ENCODE peak calls at places on chromosomes 4 and X, in eight cellular contexts. D is iris pigment epithelial cell; P is NCI-H2029 treated with DMSO at 0.1 percent for 48 hours; M is ACHN; K is activated gamma-delta T cell treated with anti-CD3 and anti-CD28 coated beads, Interleukin-2, amount 50 U/mL, for 16 hours; O is testis; H is Kasumi-1; X is activated CD4-positive, alpha-beta T cell treated with anti-CD3 and anti-CD28 coated beads, Interleukin-2, amount 50 U/mL, for 1 hour. A is an unnamed sample.

GRCh38 chr4:159401791-159402380 is 299.0 kb downstream of the RAPGEF2 start:
- DNase-seq in K (no peak), H (no peak), P (no peak), M (peak), O (no peak), X (no peak), D (peak), A (no peak)

GRCh38 chr4:11514780-11515432 is 86.2 kb upstream of the HS3ST1 start:
- DNase-seq in K (no peak), D (no peak), H (no peak), M (no peak), O (no peak), X (no peak), P (no peak), A (no peak)

GRCh38 chr4:139563515-139563914 is 7.5 kb upstream of the SETD7 start:
- DNase-seq in D (no peak), P (no peak), H (no peak), K (no peak), X (no peak), M (no peak), O (no peak), A (no peak)

GRCh38 chr4:8708401-8709021 is 115.9 kb downstream of the CPZ start:
- DNase-seq in H (no peak), K (no peak), P (no peak), X (no peak), O (peak), M (no peak), D (no peak), A (no peak)

GRCh38 chrX:113802837-113803236 is 781.0 kb upstream of the HTR2C start:
- DNase-seq in P (no peak), H (no peak), K (no peak), M (no peak), X (no peak), O (no peak), D (no peak), A (no peak)

GRCh38 chrX:153474718-153475117 is 4.3 kb upstream of the HAUS7 start:
- DNase-seq in D (peak), K (no peak), O (peak), X (peak), M (peak), H (no peak), P (no peak), A (peak)

GRCh38 chr4:105957680-105958079 is 62.4 kb downstream of the NPNT start:
- DNase-seq in K (no peak), O (no peak), X (no peak), P (no peak), D (no peak), H (no peak), M (no peak), A (no peak)

GRCh38 chr4:179123079-179123478 is 1680.8 kb upstream of the AGA start:
- DNase-seq in M (no peak), O (no peak), D (no peak), X (no peak), H (no peak), K (no peak), P (no peak), A (no peak)

GRCh38 chrX:65726708-65727107 is 59.3 kb downstream of the MSN start:
- DNase-seq in K (no peak), P (no peak), X (no peak), O (no peak), D (no peak), H (no peak), M (no peak), A (no peak)

GRCh38 chr4:24519649-24520048 is 64.7 kb downstream of the DHX15 start:
- DNase-seq in O (peak), H (no peak), P (no peak), X (no peak), K (no peak), D (peak), M (peak), A (no peak)

GRCh38 chr4:1842993-1843448 is 12.9 kb downstream of the LETM1 start:
- DNase-seq in P (no peak), K (no peak), O (peak), D (peak), M (peak), H (no peak), X (no peak), A (no peak)

GRCh38 chr4:60737858-60738257 is 462.3 kb upstream of the ADGRL3 start:
- DNase-seq in D (peak), O (no peak), K (no peak), X (no peak), M (no peak), H (no peak), P (no peak), A (no peak)

GRCh38 chr4:128570380-128570779 is 239.1 kb upstream of the JADE1 start:
- DNase-seq in O (peak), P (no peak), H (peak), K (no peak), X (no peak), M (no peak), D (peak), A (no peak)

GRCh38 chr4:138843611-138844010 is 172.0 kb upstream of the NOCT start:
- DNase-seq in K (no peak), D (no peak), M (no peak), X (no peak), P (no peak), O (no peak), H (no peak), A (no peak)

GRCh38 chr4:59455751-59456150 is 1744.4 kb upstream of the ADGRL3 start:
- DNase-seq in O (no peak), D (peak), M (peak), X (no peak), H (no peak), K (no peak), P (no peak), A (no peak)

GRCh38 chrX:40056420-40056819 is 41.3 kb downstream of the BCOR start:
- DNase-seq in P (no peak), K (no peak), M (no peak), D (no peak), H (no peak), X (no peak), O (no peak), A (no peak)

GRCh38 chr4:145278341-145279121 is 98.1 kb upstream of the OTUD4 start:
- DNase-seq in X (no peak), O (no peak), D (peak), K (no peak), P (no peak), M (no peak), H (no peak), A (no peak)

GRCh38 chrX:6184900-6185515 is 43.7 kb downstream of the NLGN4X start:
- DNase-seq in K (no peak), P (no peak), X (no peak), M (no peak), O (no peak), H (no peak), D (peak), A (no peak)

GRCh38 chr4:96786306-96786705 is 946.4 kb downstream of the PDHA2 start:
- DNase-seq in P (peak), M (no peak), D (no peak), O (no peak), H (no peak), K (no peak), X (no peak), A (no peak)

GRCh38 chrX:33087411-33087810 is 123.9 kb downstream of the DMD start:
- DNase-seq in O (no peak), M (no peak), D (no peak), P (no peak), H (no peak), X (no peak), K (no peak), A (no peak)

GRCh38 chr4:112753333-112753732 is 116.4 kb downstream of the LARP7 start:
- DNase-seq in K (no peak), M (no peak), X (no peak), P (no peak), D (no peak), O (no peak), H (no peak), A (no peak)

GRCh38 chrX:55196688-55197087 is 23.5 kb upstream of the PAGE5 start:
- DNase-seq in X (no peak), P (no peak), K (no peak), O (no peak), D (no peak), M (no peak), H (no peak), A (no peak)

GRCh38 chrX:57583477-57583876 is 8.3 kb upstream of the ZXDB start:
- DNase-seq in X (no peak), O (no peak), M (no peak), K (no peak), P (no peak), H (no peak), D (peak), A (no peak)

GRCh38 chr4:20265726-20266125 is 14.0 kb downstream of the SLIT2 start:
- DNase-seq in D (no peak), X (no peak), H (no peak), M (no peak), K (no peak), P (no peak), O (no peak), A (no peak)

GRCh38 chr4:122329876-122330595 is 48.8 kb upstream of the ADAD1 start:
- DNase-seq in H (no peak), D (peak), O (no peak), P (peak), K (no peak), M (no peak), X (no peak), A (no peak)

GRCh38 chr4:7781361-7781760 is 158.3 kb downstream of the AFAP1 start:
- DNase-seq in O (no peak), D (peak), X (no peak), K (no peak), M (no peak), H (peak), P (no peak), A (no peak)

GRCh38 chr4:17276821-17277220 is 235.1 kb downstream of the QDPR start:
- DNase-seq in D (peak), O (peak), X (no peak), M (no peak), P (no peak), K (no peak), H (no peak), A (no peak)

GRCh38 chr4:24913099-24913445 is 230 bp upstream of the CCDC149 start:
- DNase-seq in H (no peak), X (no peak), O (peak), M (no peak), K (no peak), P (no peak), D (no peak), A (no peak)

GRCh38 chr4:130361616-130362015 is 1265.7 kb downstream of the C4orf33 start:
- DNase-seq in K (no peak), D (no peak), X (no peak), H (no peak), P (no peak), M (no peak), O (no peak), A (no peak)

GRCh38 chr4:25889626-25890025 is 24.4 kb upstream of the SMIM20 start:
- DNase-seq in O (no peak), M (no peak), X (no peak), H (no peak), P (no peak), K (no peak), D (no peak), A (no peak)

GRCh38 chrX:73847991-73848390 is 285.0 kb downstream of the CHIC1 start:
- DNase-seq in H (no peak), D (no peak), K (no peak), M (no peak), P (no peak), X (no peak), O (no peak), A (no peak)

GRCh38 chr4:8664976-8665375 is 72.4 kb downstream of the CPZ start:
- DNase-seq in X (no peak), O (no peak), D (no peak), M (no peak), H (no peak), P (no peak), K (no peak), A (no peak)

GRCh38 chrX:119502727-119503483 is 34.7 kb downstream of the SLC25A5 start:
- DNase-seq in M (no peak), K (no peak), D (peak), X (peak), P (peak), O (no peak), H (no peak), A (no peak)

GRCh38 chr4:52037730-52038108 is 380 bp downstream of the SGCB start:
- DNase-seq in O (peak), X (peak), H (peak), K (no peak), P (no peak), D (peak), M (peak), A (no peak)

GRCh38 chr4:22179124-22179874 is 230.7 kb upstream of the KCNIP4 start:
- DNase-seq in M (peak), P (no peak), K (no peak), O (no peak), H (no peak), X (no peak), D (peak), A (no peak)

GRCh38 chr4:148664636-148665035 is 222.4 kb upstream of the NR3C2 start:
- DNase-seq in P (no peak), K (no peak), H (no peak), X (no peak), O (no peak), M (no peak), D (no peak), A (no peak)

GRCh38 chrX:47208108-47208507 is 10.4 kb upstream of the CDK16 start:
- DNase-seq in X (no peak), K (no peak), H (no peak), O (no peak), P (no peak), M (no peak), D (no peak), A (no peak)

GRCh38 chr4:107747748-107748486 is 27.9 kb upstream of the PAPSS1 start:
- DNase-seq in X (no peak), P (peak), D (no peak), H (no peak), K (no peak), O (no peak), M (no peak), A (no peak)

GRCh38 chrX:65635371-65635770 is 32.1 kb upstream of the MSN start:
- DNase-seq in D (no peak), P (no peak), O (peak), H (no peak), K (no peak), X (no peak), M (no peak), A (no peak)